ENCODE peak calls at places on chromosomes 16 and 17, in nine cellular contexts. N, R, P, I, L, V, E, F and U are unnamed samples.

GRCh38 chr16:7345423-7345822 is 12.8 kb downstream of the RBFOX1 start:
- DNase-seq in L (no peak), P (no peak), E (peak), V (no peak), I (no peak), N (no peak), F (no peak), R (no peak), U (no peak)

GRCh38 chr16:782766-783403 is 5.3 kb downstream of the RPUSD1 start:
- DNase-seq in E (no peak), R (no peak), I (no peak), V (no peak), P (no peak), N (no peak), L (no peak), F (no peak), U (no peak)

GRCh38 chr16:30948956-30949654 is at the start of gene ORAI3:
- DNase-seq in F (peak), I (no peak), L (no peak), V (peak), N (no peak), R (no peak), E (peak), P (peak), U (peak)

GRCh38 chr17:56142325-56142724 is 10.9 kb upstream of the ANKFN1 start:
- DNase-seq in V (peak), I (no peak), P (no peak), N (no peak), L (peak), E (no peak), R (peak), F (no peak), U (no peak)

GRCh38 chr17:41393294-41393693 is 4.1 kb downstream of the KRT31 start:
- DNase-seq in E (no peak), N (no peak), F (no peak), R (no peak), P (no peak), L (no peak), I (no peak), V (no peak), U (no peak)

GRCh38 chr16:67860589-67861398 is 12.1 kb upstream of the EDC4 start:
- DNase-seq in I (no peak), P (no peak), V (no peak), N (no peak), F (no peak), L (no peak), R (no peak), E (no peak), U (no peak)

GRCh38 chr16:50616883-50617629 is 64.1 kb downstream of the SNX20 start:
- DNase-seq in P (no peak), N (no peak), V (peak), R (no peak), F (no peak), L (no peak), I (no peak), E (no peak), U (no peak)

GRCh38 chr16:85781685-85782370 is 17.5 kb downstream of the EMC8 start:
- DNase-seq in E (peak), R (peak), L (no peak), I (no peak), N (no peak), V (no peak), P (no peak), F (no peak), U (peak)

GRCh38 chr17:56185491-56185890 is 32.2 kb downstream of the ANKFN1 start:
- DNase-seq in N (no peak), F (no peak), R (no peak), L (no peak), V (no peak), I (no peak), E (no peak), P (no peak), U (no peak)

GRCh38 chr16:52861614-52862022 is 191.1 kb downstream of the CHD9NB start:
- DNase-seq in R (no peak), V (peak), I (peak), P (no peak), F (peak), N (no peak), E (no peak), L (no peak), U (peak)

GRCh38 chr16:27839419-27839818 is 224.1 kb downstream of the GSG1L start:
- DNase-seq in I (no peak), E (no peak), F (no peak), V (peak), R (no peak), L (no peak), P (no peak), N (no peak), U (no peak)

GRCh38 chr16:85403693-85404092 is 209.4 kb upstream of the GSE1 start:
- DNase-seq in V (no peak), E (no peak), L (no peak), R (no peak), F (no peak), I (no peak), N (no peak), P (no peak), U (peak)

GRCh38 chr17:2649191-2649590 is 55.7 kb downstream of the PAFAH1B1 start:
- DNase-seq in P (no peak), E (no peak), R (no peak), V (no peak), N (no peak), I (no peak), L (no peak), F (no peak), U (no peak)

GRCh38 chr16:86515780-86516617 is 5.7 kb downstream of the FOXF1 start:
- DNase-seq in I (no peak), F (no peak), L (no peak), R (no peak), P (no peak), N (no peak), E (no peak), V (no peak), U (no peak)

GRCh38 chr17:46730026-46730425 is 88.5 kb downstream of the WNT3 start:
- DNase-seq in P (no peak), V (no peak), R (no peak), F (no peak), E (no peak), I (no peak), N (no peak), L (no peak), U (no peak)

GRCh38 chr16:57966133-57966805 is 4.7 kb downstream of the CNGB1 start:
- DNase-seq in F (no peak), N (no peak), L (no peak), I (no peak), E (no peak), R (no peak), P (no peak), V (peak), U (no peak)

GRCh38 chr17:1294157-1294717 is 14.8 kb downstream of the TRARG1 start:
- DNase-seq in R (no peak), N (no peak), F (no peak), L (no peak), V (no peak), P (peak), I (no peak), E (no peak), U (peak)

GRCh38 chr16:28163699-28164584 is 47.8 kb downstream of the XPO6 start:
- DNase-seq in L (no peak), E (no peak), V (peak), I (no peak), F (no peak), N (no peak), P (no peak), R (peak), U (no peak)

GRCh38 chr16:75093598-75094540 is 22.7 kb downstream of the LDHD start:
- DNase-seq in V (no peak), R (no peak), E (no peak), I (no peak), L (no peak), F (no peak), N (no peak), P (no peak), U (no peak)

GRCh38 chr17:76246080-76247066 is 6.1 kb upstream of the RNF157 start:
- DNase-seq in R (no peak), N (no peak), I (no peak), P (peak), E (no peak), V (peak), L (no peak), F (no peak), U (no peak)